ENCODE peak calls at places on chromosomes 12 and 14, in nine cellular contexts. One of them, this sample, is unnamed.

GRCh38 chr12:56931474-56931978 is 2.7 kb downstream of the SDR9C7 start:
- DNase-seq in fibroblast of lung: peak
- DNase-seq in NT2/D1: peak
- DNase-seq in DND-41: peak
- DNase-seq in adipocyte: peak
- DNase-seq in neuronal stem cell: no peak
- DNase-seq in IMR-90: peak
- DNase-seq in MM.1S: no peak
- DNase-seq in PC-3: peak
- DNase-seq in this sample: peak

GRCh38 chr12:78229491-78230209 is 399.0 kb downstream of the NAV3 start:
- DNase-seq in fibroblast of lung: peak
- DNase-seq in NT2/D1: peak
- DNase-seq in DND-41: peak
- DNase-seq in adipocyte: peak
- DNase-seq in neuronal stem cell: peak
- DNase-seq in IMR-90: peak
- DNase-seq in MM.1S: peak
- DNase-seq in PC-3: peak
- DNase-seq in this sample: peak

GRCh38 chr12:65585648-65586420 is 238.4 kb upstream of the HMGA2 start:
- DNase-seq in fibroblast of lung: no peak
- DNase-seq in NT2/D1: no peak
- DNase-seq in DND-41: no peak
- DNase-seq in adipocyte: no peak
- DNase-seq in neuronal stem cell: no peak
- DNase-seq in IMR-90: no peak
- DNase-seq in MM.1S: no peak
- DNase-seq in PC-3: no peak
- DNase-seq in this sample: no peak

GRCh38 chr12:80769553-80770140 is 52.9 kb downstream of the MYF5 start:
- DNase-seq in fibroblast of lung: no peak
- DNase-seq in NT2/D1: no peak
- DNase-seq in DND-41: no peak
- DNase-seq in adipocyte: no peak
- DNase-seq in neuronal stem cell: no peak
- DNase-seq in IMR-90: no peak
- DNase-seq in MM.1S: no peak
- DNase-seq in PC-3: no peak
- DNase-seq in this sample: no peak

GRCh38 chr12:118315821-118316220 is 56.9 kb downstream of the TAOK3 start:
- DNase-seq in fibroblast of lung: peak
- DNase-seq in NT2/D1: no peak
- DNase-seq in DND-41: no peak
- DNase-seq in adipocyte: no peak
- DNase-seq in neuronal stem cell: no peak
- DNase-seq in IMR-90: no peak
- DNase-seq in MM.1S: no peak
- DNase-seq in PC-3: no peak
- DNase-seq in this sample: no peak

GRCh38 chr12:121576851-121577391 is 3.9 kb downstream of the KDM2B start:
- DNase-seq in fibroblast of lung: peak
- DNase-seq in NT2/D1: peak
- DNase-seq in DND-41: no peak
- DNase-seq in adipocyte: peak
- DNase-seq in neuronal stem cell: peak
- DNase-seq in IMR-90: peak
- DNase-seq in MM.1S: no peak
- DNase-seq in PC-3: peak
- DNase-seq in this sample: no peak

GRCh38 chr12:112198120-112198733 is 72.9 kb downstream of the TRAFD1 start:
- DNase-seq in fibroblast of lung: peak
- DNase-seq in NT2/D1: peak
- DNase-seq in DND-41: peak
- DNase-seq in adipocyte: peak
- DNase-seq in neuronal stem cell: peak
- DNase-seq in IMR-90: peak
- DNase-seq in MM.1S: peak
- DNase-seq in PC-3: peak
- DNase-seq in this sample: peak

GRCh38 chr14:21917699-21918436 is 244.2 kb upstream of the OR4E1 start:
- DNase-seq in fibroblast of lung: peak
- DNase-seq in NT2/D1: no peak
- DNase-seq in DND-41: peak
- DNase-seq in adipocyte: peak
- DNase-seq in neuronal stem cell: peak
- DNase-seq in IMR-90: peak
- DNase-seq in MM.1S: peak
- DNase-seq in PC-3: peak
- DNase-seq in this sample: peak

GRCh38 chr14:77641534-77642341 is 25.3 kb upstream of the SPTLC2 start:
- DNase-seq in fibroblast of lung: peak
- DNase-seq in NT2/D1: no peak
- DNase-seq in DND-41: no peak
- DNase-seq in adipocyte: peak
- DNase-seq in neuronal stem cell: no peak
- DNase-seq in IMR-90: peak
- DNase-seq in MM.1S: peak
- DNase-seq in PC-3: peak
- DNase-seq in this sample: peak

GRCh38 chr12:130830246-130830551 is 8.9 kb downstream of the STX2 start:
- DNase-seq in fibroblast of lung: no peak
- DNase-seq in NT2/D1: no peak
- DNase-seq in DND-41: no peak
- DNase-seq in adipocyte: no peak
- DNase-seq in neuronal stem cell: no peak
- DNase-seq in IMR-90: no peak
- DNase-seq in MM.1S: no peak
- DNase-seq in PC-3: no peak
- DNase-seq in this sample: no peak

GRCh38 chr14:103705158-103705523 is 10.1 kb downstream of the XRCC3 start:
- DNase-seq in fibroblast of lung: no peak
- DNase-seq in NT2/D1: no peak
- DNase-seq in DND-41: no peak
- DNase-seq in adipocyte: no peak
- DNase-seq in neuronal stem cell: no peak
- DNase-seq in IMR-90: no peak
- DNase-seq in MM.1S: no peak
- DNase-seq in PC-3: no peak
- DNase-seq in this sample: no peak

GRCh38 chr14:75022655-75023054 is 19.9 kb downstream of the EIF2B2 start:
- DNase-seq in fibroblast of lung: no peak
- DNase-seq in NT2/D1: no peak
- DNase-seq in DND-41: peak
- DNase-seq in adipocyte: no peak
- DNase-seq in neuronal stem cell: no peak
- DNase-seq in IMR-90: no peak
- DNase-seq in MM.1S: no peak
- DNase-seq in PC-3: peak
- DNase-seq in this sample: peak

GRCh38 chr14:75259510-75259855 is 19.1 kb upstream of the FOS start:
- DNase-seq in fibroblast of lung: peak
- DNase-seq in NT2/D1: no peak
- DNase-seq in DND-41: no peak
- DNase-seq in adipocyte: no peak
- DNase-seq in neuronal stem cell: no peak
- DNase-seq in IMR-90: peak
- DNase-seq in MM.1S: no peak
- DNase-seq in PC-3: peak
- DNase-seq in this sample: peak

GRCh38 chr14:103846569-103847438 is 571 bp downstream of the PPP1R13B start:
- DNase-seq in fibroblast of lung: peak
- DNase-seq in NT2/D1: no peak
- DNase-seq in DND-41: no peak
- DNase-seq in adipocyte: peak
- DNase-seq in neuronal stem cell: no peak
- DNase-seq in IMR-90: no peak
- DNase-seq in MM.1S: peak
- DNase-seq in PC-3: peak
- DNase-seq in this sample: peak

GRCh38 chr14:62614117-62614516 is 431.1 kb downstream of the KCNH5 start:
- DNase-seq in fibroblast of lung: no peak
- DNase-seq in NT2/D1: no peak
- DNase-seq in DND-41: no peak
- DNase-seq in adipocyte: peak
- DNase-seq in neuronal stem cell: no peak
- DNase-seq in IMR-90: no peak
- DNase-seq in MM.1S: no peak
- DNase-seq in PC-3: no peak
- DNase-seq in this sample: no peak

GRCh38 chr12:44835641-44836379 is 40.3 kb downstream of the NELL2 start:
- DNase-seq in fibroblast of lung: peak
- DNase-seq in NT2/D1: no peak
- DNase-seq in DND-41: no peak
- DNase-seq in adipocyte: no peak
- DNase-seq in neuronal stem cell: no peak
- DNase-seq in IMR-90: no peak
- DNase-seq in MM.1S: no peak
- DNase-seq in PC-3: no peak
- DNase-seq in this sample: no peak

GRCh38 chr14:71361874-71362273 is 454.6 kb downstream of the PCNX1 start:
- DNase-seq in fibroblast of lung: no peak
- DNase-seq in NT2/D1: no peak
- DNase-seq in DND-41: no peak
- DNase-seq in adipocyte: no peak
- DNase-seq in neuronal stem cell: no peak
- DNase-seq in IMR-90: no peak
- DNase-seq in MM.1S: no peak
- DNase-seq in PC-3: no peak
- DNase-seq in this sample: no peak

GRCh38 chr12:106720696-106721095 is 53.8 kb upstream of the RIC8B start:
- DNase-seq in fibroblast of lung: no peak
- DNase-seq in NT2/D1: no peak
- DNase-seq in DND-41: no peak
- DNase-seq in adipocyte: no peak
- DNase-seq in neuronal stem cell: no peak
- DNase-seq in IMR-90: no peak
- DNase-seq in MM.1S: no peak
- DNase-seq in PC-3: no peak
- DNase-seq in this sample: no peak

GRCh38 chr14:73025544-73025943 is 1.4 kb downstream of the ZFYVE1 start:
- DNase-seq in fibroblast of lung: peak
- DNase-seq in NT2/D1: no peak
- DNase-seq in DND-41: no peak
- DNase-seq in adipocyte: peak
- DNase-seq in neuronal stem cell: no peak
- DNase-seq in IMR-90: peak
- DNase-seq in MM.1S: no peak
- DNase-seq in PC-3: peak
- DNase-seq in this sample: peak
- H3K4me3 ChIP-seq in fibroblast of lung: peak
- H3K4me3 ChIP-seq in NT2/D1: no peak
- H3K4me3 ChIP-seq in DND-41: no peak
- H3K4me3 ChIP-seq in adipocyte: peak
- H3K4me3 ChIP-seq in neuronal stem cell: peak
- H3K4me3 ChIP-seq in IMR-90: peak
- H3K4me3 ChIP-seq in MM.1S: no peak
- H3K4me3 ChIP-seq in PC-3: peak
- H3K4me3 ChIP-seq in this sample: peak

GRCh38 chr12:2264622-2265306 is 212.0 kb downstream of the CACNA1C start:
- DNase-seq in fibroblast of lung: peak
- DNase-seq in NT2/D1: no peak
- DNase-seq in DND-41: no peak
- DNase-seq in adipocyte: peak
- DNase-seq in neuronal stem cell: no peak
- DNase-seq in IMR-90: peak
- DNase-seq in MM.1S: no peak
- DNase-seq in PC-3: no peak
- DNase-seq in this sample: no peak
- H3K9ac ChIP-seq in fibroblast of lung: no peak
- H3K9ac ChIP-seq in NT2/D1: no peak
- H3K9ac ChIP-seq in DND-41: no peak
- H3K9ac ChIP-seq in adipocyte: peak
- H3K9ac ChIP-seq in neuronal stem cell: no peak
- H3K9ac ChIP-seq in IMR-90: peak
- H3K9ac ChIP-seq in MM.1S: no peak
- H3K9ac ChIP-seq in PC-3: no peak
- H3K9ac ChIP-seq in this sample: no peak

DNA sequence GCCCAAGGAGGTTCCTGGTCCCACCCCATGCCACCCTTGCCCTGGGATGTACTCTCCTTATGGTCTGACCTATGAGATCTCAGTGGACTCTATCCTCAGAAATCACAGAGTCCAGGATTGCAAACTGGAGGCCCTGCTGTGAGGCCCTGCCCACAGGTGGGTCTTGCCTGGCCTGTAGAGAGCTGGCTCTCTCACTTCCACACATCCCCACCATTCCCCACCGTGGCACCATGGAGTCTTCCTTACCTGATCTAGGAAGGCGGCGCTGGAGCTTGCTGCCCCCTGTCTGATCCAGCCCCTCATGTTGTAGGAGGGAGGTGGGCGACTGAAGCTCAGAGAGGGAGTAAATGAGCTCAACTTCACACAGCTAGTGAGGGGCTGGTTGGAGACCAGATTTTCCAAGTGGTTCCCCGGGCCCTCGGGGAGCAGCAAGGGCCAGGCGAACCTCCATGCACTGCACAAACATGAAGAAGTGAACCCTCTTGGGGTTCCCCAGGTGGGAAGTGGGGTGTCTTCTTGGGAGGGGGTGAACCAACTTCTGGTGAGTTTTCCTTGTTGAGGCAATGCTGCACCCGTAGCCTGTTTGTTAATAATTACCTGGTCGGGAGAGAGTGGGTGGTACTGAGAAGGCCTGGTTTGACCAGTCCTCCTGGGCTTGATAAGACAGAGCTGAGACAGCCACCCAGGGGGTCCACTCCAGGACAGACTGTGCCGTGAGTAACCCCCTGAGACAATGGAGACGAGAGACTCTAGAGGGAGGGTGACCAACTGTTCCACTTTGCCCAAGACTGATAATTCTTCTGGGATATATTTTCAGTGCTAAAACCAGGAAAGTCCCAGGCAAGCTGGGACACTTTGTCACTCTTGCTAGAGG is at the start of gene SERPINA4:
- DNase-seq in fibroblast of lung: no peak
- DNase-seq in NT2/D1: no peak
- DNase-seq in DND-41: no peak
- DNase-seq in adipocyte: no peak
- DNase-seq in neuronal stem cell: no peak
- DNase-seq in IMR-90: no peak
- DNase-seq in MM.1S: no peak
- DNase-seq in PC-3: no peak
- DNase-seq in this sample: no peak
- H3K4me3 ChIP-seq in fibroblast of lung: no peak
- H3K4me3 ChIP-seq in NT2/D1: no peak
- H3K4me3 ChIP-seq in DND-41: no peak
- H3K4me3 ChIP-seq in adipocyte: no peak
- H3K4me3 ChIP-seq in neuronal stem cell: no peak
- H3K4me3 ChIP-seq in IMR-90: no peak
- H3K4me3 ChIP-seq in MM.1S: no peak
- H3K4me3 ChIP-seq in PC-3: no peak
- H3K4me3 ChIP-seq in this sample: no peak

DNA sequence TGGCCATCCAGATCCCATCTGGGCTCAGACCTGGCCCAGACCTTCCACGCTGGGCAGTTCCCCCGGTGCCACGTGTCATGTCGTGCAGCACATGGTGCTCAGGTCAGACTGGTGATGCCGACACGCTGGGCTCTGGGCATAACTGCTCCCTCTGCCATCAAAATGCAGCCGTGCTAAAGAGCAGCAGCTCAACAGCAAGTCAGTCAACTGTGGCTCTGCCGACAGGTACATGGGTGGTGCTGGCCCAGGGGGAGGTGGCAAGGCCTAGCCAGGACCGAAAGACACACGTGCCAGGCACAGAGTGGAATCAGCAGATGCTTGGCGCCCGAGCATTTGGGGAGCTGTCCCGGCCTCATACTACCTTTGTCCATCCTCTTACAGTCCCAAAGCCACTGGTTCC is 1.6 kb downstream of the MCRS1 start:
- DNase-seq in fibroblast of lung: no peak
- DNase-seq in NT2/D1: no peak
- DNase-seq in DND-41: no peak
- DNase-seq in adipocyte: no peak
- DNase-seq in neuronal stem cell: no peak
- DNase-seq in IMR-90: no peak
- DNase-seq in MM.1S: no peak
- DNase-seq in PC-3: no peak
- DNase-seq in this sample: no peak
- H3K9ac ChIP-seq in fibroblast of lung: no peak
- H3K9ac ChIP-seq in NT2/D1: peak
- H3K9ac ChIP-seq in DND-41: peak
- H3K9ac ChIP-seq in adipocyte: peak
- H3K9ac ChIP-seq in neuronal stem cell: peak
- H3K9ac ChIP-seq in IMR-90: no peak
- H3K9ac ChIP-seq in MM.1S: no peak
- H3K9ac ChIP-seq in PC-3: no peak
- H3K9ac ChIP-seq in this sample: peak

This sample was measured in Karpas-422.